ENCODE peak calls at places on chromosomes 5 and 9, in six cellular contexts. One of them, this sample, is unnamed.

GRCh38 chr9:34457266-34458012 is 931 bp downstream of the FAM219A start:
- DNase-seq in HCT116: no peak
- DNase-seq in GM23248: peak
- DNase-seq in neural progenitor cell: peak
- DNase-seq in MM.1S: no peak
- DNase-seq in SK-N-SH: peak
- DNase-seq in this sample: peak

GRCh38 chr9:112180387-112180881 is 5.3 kb upstream of the SUSD1 start:
- DNase-seq in HCT116: no peak
- DNase-seq in GM23248: peak
- DNase-seq in neural progenitor cell: no peak
- DNase-seq in MM.1S: no peak
- DNase-seq in SK-N-SH: no peak
- DNase-seq in this sample: peak

GRCh38 chr9:136626740-136627642 is 35.7 kb upstream of the EGFL7 start:
- DNase-seq in HCT116: no peak
- DNase-seq in GM23248: peak
- DNase-seq in neural progenitor cell: peak
- DNase-seq in MM.1S: no peak
- DNase-seq in SK-N-SH: no peak
- DNase-seq in this sample: no peak

GRCh38 chr9:33416996-33417395 is 14.6 kb upstream of the AQP7 start:
- DNase-seq in HCT116: no peak
- DNase-seq in GM23248: no peak
- DNase-seq in neural progenitor cell: no peak
- DNase-seq in MM.1S: peak
- DNase-seq in SK-N-SH: no peak
- DNase-seq in this sample: no peak

GRCh38 chr9:99197124-99197630 is 24.6 kb downstream of the ALG2 start:
- DNase-seq in HCT116: no peak
- DNase-seq in GM23248: no peak
- DNase-seq in neural progenitor cell: no peak
- DNase-seq in MM.1S: no peak
- DNase-seq in SK-N-SH: no peak
- DNase-seq in this sample: no peak

GRCh38 chr5:143434261-143435206 is 31.0 kb upstream of the NR3C1 start:
- DNase-seq in HCT116: no peak
- DNase-seq in GM23248: no peak
- DNase-seq in neural progenitor cell: no peak
- DNase-seq in MM.1S: peak
- DNase-seq in SK-N-SH: peak
- DNase-seq in this sample: no peak

GRCh38 chr5:64811050-64811640 is 42.4 kb downstream of the CWC27 start:
- DNase-seq in HCT116: peak
- DNase-seq in GM23248: peak
- DNase-seq in neural progenitor cell: peak
- DNase-seq in MM.1S: peak
- DNase-seq in SK-N-SH: peak
- DNase-seq in this sample: peak

GRCh38 chr9:9912459-9912858 is 700.3 kb downstream of the PTPRD start:
- DNase-seq in HCT116: no peak
- DNase-seq in GM23248: no peak
- DNase-seq in neural progenitor cell: peak
- DNase-seq in MM.1S: peak
- DNase-seq in SK-N-SH: peak
- DNase-seq in this sample: no peak

GRCh38 chr9:30116673-30117217 is 2267.7 kb upstream of the ACO1 start:
- DNase-seq in HCT116: no peak
- DNase-seq in GM23248: no peak
- DNase-seq in neural progenitor cell: no peak
- DNase-seq in MM.1S: no peak
- DNase-seq in SK-N-SH: no peak
- DNase-seq in this sample: no peak

GRCh38 chr5:150070277-150070638 is 16.1 kb downstream of the CSF1R start:
- DNase-seq in HCT116: no peak
- DNase-seq in GM23248: no peak
- DNase-seq in neural progenitor cell: no peak
- DNase-seq in MM.1S: no peak
- DNase-seq in SK-N-SH: no peak
- DNase-seq in this sample: no peak

GRCh38 chr9:77848428-77848827 is 183.2 kb downstream of the GNAQ start:
- DNase-seq in HCT116: no peak
- DNase-seq in GM23248: peak
- DNase-seq in neural progenitor cell: peak
- DNase-seq in MM.1S: no peak
- DNase-seq in SK-N-SH: no peak
- DNase-seq in this sample: no peak

GRCh38 chr5:134569758-134570364 is 44.4 kb downstream of the JADE2 start:
- DNase-seq in HCT116: no peak
- DNase-seq in GM23248: no peak
- DNase-seq in neural progenitor cell: no peak
- DNase-seq in MM.1S: no peak
- DNase-seq in SK-N-SH: no peak
- DNase-seq in this sample: no peak
- H3K9ac ChIP-seq in HCT116: no peak
- H3K9ac ChIP-seq in GM23248: no peak
- H3K9ac ChIP-seq in neural progenitor cell: no peak
- H3K9ac ChIP-seq in MM.1S: no peak
- H3K9ac ChIP-seq in SK-N-SH: no peak
- H3K9ac ChIP-seq in this sample: no peak

DNA sequence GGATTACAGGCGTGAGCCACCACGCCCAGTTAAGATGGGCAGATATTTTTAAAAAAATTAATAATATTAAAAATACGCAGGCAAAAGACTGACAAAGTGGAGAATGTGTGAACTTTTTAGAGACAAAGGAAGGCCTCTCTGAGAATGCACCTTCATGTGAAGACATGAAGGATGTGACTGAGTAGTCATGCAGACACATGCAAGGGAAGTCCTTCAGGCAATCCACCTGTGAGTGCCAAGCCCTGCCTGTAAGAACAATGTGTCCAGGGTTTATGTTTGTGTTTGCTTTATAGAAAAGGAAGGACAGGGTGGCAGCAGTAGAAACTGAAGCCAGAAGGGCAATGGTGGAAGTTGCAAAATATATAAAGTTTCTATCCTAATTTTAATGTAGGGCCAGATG is 169.2 kb downstream of the EDIL3 start:
- DNase-seq in HCT116: no peak
- DNase-seq in GM23248: no peak
- DNase-seq in neural progenitor cell: no peak
- DNase-seq in MM.1S: no peak
- DNase-seq in SK-N-SH: no peak
- DNase-seq in this sample: no peak
- TF ChIP-seq EZH2phosphoT487 in HCT116: no peak
- TF ChIP-seq EZH2phosphoT487 in GM23248: no peak
- TF ChIP-seq EZH2phosphoT487 in neural progenitor cell: no peak
- TF ChIP-seq EZH2phosphoT487 in MM.1S: no peak
- TF ChIP-seq EZH2phosphoT487 in SK-N-SH: no peak
- TF ChIP-seq EZH2phosphoT487 in this sample: no peak

DNA sequence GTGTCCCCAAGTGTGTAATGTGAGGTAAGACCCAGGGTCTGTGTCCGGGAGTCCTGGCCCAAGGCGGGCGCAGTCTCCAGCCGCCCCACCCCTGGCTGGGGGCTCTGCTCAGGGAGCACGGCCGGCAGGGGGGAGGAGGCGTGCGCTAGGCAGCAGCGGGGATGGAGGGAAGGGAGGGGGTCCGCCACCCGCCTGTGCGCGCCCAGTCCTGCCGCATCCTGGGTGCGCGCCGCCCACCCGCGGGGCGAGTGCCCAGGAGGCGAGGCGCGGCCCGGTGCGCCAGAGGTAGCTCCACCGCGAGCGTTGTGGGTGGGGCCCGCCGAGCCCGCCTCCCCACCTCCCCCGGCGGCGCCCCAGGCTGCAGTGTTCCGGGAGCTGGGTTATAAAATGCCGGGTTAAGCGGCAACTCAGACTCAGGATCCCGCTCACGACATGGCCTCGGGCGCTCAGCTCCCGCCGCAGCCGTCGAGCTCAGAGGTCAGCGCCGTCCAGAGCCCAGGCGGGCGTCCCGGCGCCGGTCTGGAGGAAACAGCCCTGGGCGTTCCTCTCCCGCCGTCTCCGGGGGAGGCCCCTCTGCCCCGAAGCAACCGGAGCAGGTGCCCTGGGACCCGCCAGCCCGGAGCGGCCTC is at the start of gene CCNI2:
- DNase-seq in HCT116: no peak
- DNase-seq in GM23248: peak
- DNase-seq in neural progenitor cell: peak
- DNase-seq in MM.1S: no peak
- DNase-seq in SK-N-SH: peak
- DNase-seq in this sample: no peak
- H2AFZ ChIP-seq in HCT116: peak
- H2AFZ ChIP-seq in GM23248: peak
- H2AFZ ChIP-seq in neural progenitor cell: peak
- H2AFZ ChIP-seq in MM.1S: peak
- H2AFZ ChIP-seq in SK-N-SH: peak
- H2AFZ ChIP-seq in this sample: no peak

GRCh38 chr9:95044731-95045508 is 272.6 kb downstream of the FANCC start:
- DNase-seq in HCT116: no peak
- DNase-seq in GM23248: no peak
- DNase-seq in neural progenitor cell: peak
- DNase-seq in MM.1S: no peak
- DNase-seq in SK-N-SH: no peak
- DNase-seq in this sample: no peak

GRCh38 chr9:95047452-95048224 is 269.9 kb downstream of the FANCC start:
- DNase-seq in HCT116: no peak
- DNase-seq in GM23248: no peak
- DNase-seq in neural progenitor cell: no peak
- DNase-seq in MM.1S: no peak
- DNase-seq in SK-N-SH: no peak
- DNase-seq in this sample: no peak

GRCh38 chr9:95048225-95049087 is 269.1 kb downstream of the FANCC start:
- DNase-seq in HCT116: no peak
- DNase-seq in GM23248: peak
- DNase-seq in neural progenitor cell: peak
- DNase-seq in MM.1S: peak
- DNase-seq in SK-N-SH: peak
- DNase-seq in this sample: peak

GRCh38 chr9:95043826-95044225 is 273.7 kb downstream of the FANCC start:
- DNase-seq in HCT116: no peak
- DNase-seq in GM23248: no peak
- DNase-seq in neural progenitor cell: no peak
- DNase-seq in MM.1S: no peak
- DNase-seq in SK-N-SH: no peak
- DNase-seq in this sample: no peak

GRCh38 chr9:95045751-95046150 is 271.8 kb downstream of the FANCC start:
- DNase-seq in HCT116: no peak
- DNase-seq in GM23248: no peak
- DNase-seq in neural progenitor cell: peak
- DNase-seq in MM.1S: no peak
- DNase-seq in SK-N-SH: no peak
- DNase-seq in this sample: no peak
- H3K9ac ChIP-seq in HCT116: no peak
- H3K9ac ChIP-seq in GM23248: no peak
- H3K9ac ChIP-seq in neural progenitor cell: no peak
- H3K9ac ChIP-seq in MM.1S: no peak
- H3K9ac ChIP-seq in SK-N-SH: no peak
- H3K9ac ChIP-seq in this sample: no peak

GRCh38 chr5:61205013-61205412 is 42.7 kb upstream of the SMIM15 start:
- DNase-seq in HCT116: no peak
- DNase-seq in GM23248: no peak
- DNase-seq in neural progenitor cell: no peak
- DNase-seq in MM.1S: no peak
- DNase-seq in SK-N-SH: no peak
- DNase-seq in this sample: no peak
- TF ChIP-seq EZH2phosphoT487 in HCT116: no peak
- TF ChIP-seq EZH2phosphoT487 in GM23248: no peak
- TF ChIP-seq EZH2phosphoT487 in neural progenitor cell: no peak
- TF ChIP-seq EZH2phosphoT487 in MM.1S: no peak
- TF ChIP-seq EZH2phosphoT487 in SK-N-SH: no peak
- TF ChIP-seq EZH2phosphoT487 in this sample: no peak

DNA sequence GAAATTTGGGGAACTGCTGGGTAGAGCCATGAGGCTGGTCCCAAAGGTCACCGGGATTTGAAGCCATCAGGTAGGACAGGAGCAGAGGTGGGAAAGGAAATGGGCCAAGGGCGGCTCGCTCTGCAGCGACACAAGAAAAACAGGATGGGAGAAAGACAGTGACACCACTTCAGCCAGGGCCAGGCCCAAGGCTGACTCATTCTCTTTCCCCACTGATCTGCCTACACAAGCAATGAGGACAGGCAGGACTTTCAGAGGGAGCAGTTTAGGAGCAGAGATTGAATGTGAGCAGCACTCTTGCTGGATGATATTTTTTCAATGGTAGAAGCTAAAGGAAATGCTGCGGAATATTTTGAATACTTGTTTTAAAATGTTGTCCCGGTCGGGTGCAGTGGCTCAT is 3.5 kb downstream of the RUFY1 start:
- DNase-seq in HCT116: no peak
- DNase-seq in GM23248: peak
- DNase-seq in neural progenitor cell: no peak
- DNase-seq in MM.1S: no peak
- DNase-seq in SK-N-SH: no peak
- DNase-seq in this sample: peak
- H2AFZ ChIP-seq in HCT116: no peak
- H2AFZ ChIP-seq in GM23248: peak
- H2AFZ ChIP-seq in neural progenitor cell: no peak
- H2AFZ ChIP-seq in MM.1S: no peak
- H2AFZ ChIP-seq in SK-N-SH: no peak
- H2AFZ ChIP-seq in this sample: no peak

DNA sequence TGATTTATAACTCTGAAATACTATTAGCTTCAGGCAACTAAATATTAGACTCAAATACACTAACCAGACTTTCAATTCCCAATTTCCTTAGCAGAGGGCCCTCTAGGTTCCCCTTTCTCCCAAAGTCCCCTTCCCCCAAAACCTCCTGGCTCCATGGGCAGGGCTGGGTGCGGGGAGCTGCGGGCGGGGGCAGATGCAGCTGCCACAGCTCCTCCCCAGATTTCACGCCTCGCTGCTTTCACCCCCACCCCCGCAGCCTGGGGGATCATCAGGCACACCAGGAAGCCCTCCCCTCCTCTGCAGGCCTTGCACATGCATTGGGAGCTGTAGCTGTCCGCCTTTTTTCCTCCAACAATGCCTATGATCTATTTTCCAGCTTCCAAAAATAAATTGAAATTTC is 82.8 kb upstream of the SPATA31C2 start:
- DNase-seq in HCT116: no peak
- DNase-seq in GM23248: no peak
- DNase-seq in neural progenitor cell: no peak
- DNase-seq in MM.1S: no peak
- DNase-seq in SK-N-SH: no peak
- DNase-seq in this sample: no peak
- H3K9ac ChIP-seq in HCT116: no peak
- H3K9ac ChIP-seq in GM23248: no peak
- H3K9ac ChIP-seq in neural progenitor cell: no peak
- H3K9ac ChIP-seq in MM.1S: no peak
- H3K9ac ChIP-seq in SK-N-SH: no peak
- H3K9ac ChIP-seq in this sample: no peak

GRCh38 chr5:141223112-141223783 is at the start of gene PCDHB14:
- DNase-seq in HCT116: peak
- DNase-seq in GM23248: peak
- DNase-seq in neural progenitor cell: peak
- DNase-seq in MM.1S: peak
- DNase-seq in SK-N-SH: peak
- DNase-seq in this sample: peak
- TF ChIP-seq EZH2phosphoT487 in HCT116: no peak
- TF ChIP-seq EZH2phosphoT487 in GM23248: no peak
- TF ChIP-seq EZH2phosphoT487 in neural progenitor cell: no peak
- TF ChIP-seq EZH2phosphoT487 in MM.1S: no peak
- TF ChIP-seq EZH2phosphoT487 in SK-N-SH: no peak
- TF ChIP-seq EZH2phosphoT487 in this sample: no peak